ENCODE peak calls at places on chromosomes 3 and 15, in four cellular contexts. M is neural crest cell, S is cardiac fibroblast, C is GM12892. P is an unnamed sample.

GRCh38 chr15:65655026-65655425 is 33.3 kb downstream of the SLC24A1 start:
- DNase-seq in M (no peak), S (peak), C (no peak), P (peak)

GRCh38 chr3:14135581-14135980 is 10.7 kb downstream of the TMEM43 start:
- DNase-seq in M (no peak), S (no peak), C (no peak), P (no peak)

GRCh38 chr15:100125627-100126231 is 216.0 kb downstream of the ADAMTS17 start:
- DNase-seq in M (no peak), S (no peak), C (no peak), P (no peak)

GRCh38 chr3:160941885-160942494 is 163.2 kb downstream of the B3GALNT1 start:
- DNase-seq in M (peak), S (peak), C (peak), P (peak)

GRCh38 chr3:197749315-197749600 is 425 bp upstream of the FYTTD1 start:
- DNase-seq in M (no peak), S (peak), C (no peak), P (peak)

GRCh38 chr15:66252411-66253295 is 897 bp downstream of the MEGF11 start:
- DNase-seq in M (peak), S (peak), C (peak), P (no peak)

GRCh38 chr15:50168778-50169411 is 13.1 kb upstream of the SLC27A2 start:
- DNase-seq in M (no peak), S (no peak), C (no peak), P (no peak)

GRCh38 chr15:67472957-67473356 is 48.0 kb upstream of the C15orf61 start:
- DNase-seq in M (no peak), S (no peak), C (no peak), P (peak)

GRCh38 chr15:67172172-67172571 is 82.3 kb downstream of the AAGAB start:
- DNase-seq in M (no peak), S (no peak), C (no peak), P (no peak)

GRCh38 chr3:29757054-29757777 is 476.3 kb downstream of the RBMS3 start:
- DNase-seq in M (no peak), S (peak), C (no peak), P (peak)

P was measured in foreskin keratinocyte.